ENCODE peak calls at places on chromosomes 5 and 9, in four cellular contexts. H is left ventricle myocardium inferior, Z is cardiac muscle cell, K is uterus. G is an unnamed sample.

GRCh38 chr5:89728750-89729149 is 680.8 kb downstream of the CETN3 start:
- DNase-seq in H (peak; percentile 12), Z (peak; percentile 91), K (peak; percentile 51), G (no peak)

GRCh38 chr5:38556115-38556598 is 289 bp downstream of the LIFR start:
- DNase-seq in H (peak; percentile 31), Z (no peak), K (no peak), G (no peak)

GRCh38 chr5:56450766-56451165 is 217.6 kb upstream of the ANKRD55 start:
- DNase-seq in H (no peak), Z (peak; percentile 27), K (no peak), G (no peak)

GRCh38 chr5:30749971-30750370 is 443.5 kb upstream of the CDH6 start:
- DNase-seq in H (no peak), Z (no peak), K (no peak), G (no peak)

GRCh38 chr9:123689701-123690428 is 240.1 kb downstream of the DENND1A start:
- DNase-seq in H (no peak), Z (no peak), K (no peak), G (no peak)

GRCh38 chr9:126615251-126615790 is 1.6 kb downstream of the LMX1B start:
- DNase-seq in H (no peak), Z (peak; percentile 55), K (no peak), G (peak; percentile 20)

GRCh38 chr5:56523779-56524178 is 290.6 kb upstream of the ANKRD55 start:
- DNase-seq in H (no peak), Z (peak; percentile 12), K (peak; percentile 36), G (no peak)

GRCh38 chr5:140549237-140550144 is 2.0 kb downstream of the EIF4EBP3 start:
- DNase-seq in H (no peak), Z (peak; percentile 66), K (peak; percentile 49), G (no peak)

GRCh38 chr5:78295035-78295961 is 800 bp upstream of the AP3B1 start:
- DNase-seq in H (peak; percentile 18), Z (peak; percentile 31), K (peak; percentile 38), G (peak; percentile 47)

GRCh38 chr5:174794941-174795672 is 70.7 kb downstream of the MSX2 start:
- DNase-seq in H (no peak), Z (peak; percentile 49), K (no peak), G (no peak)

GRCh38 chr9:104388071-104388470 is 116.0 kb upstream of the OR13F1 start:
- DNase-seq in H (no peak), Z (no peak), K (no peak), G (no peak)

GRCh38 chr5:76376141-76376900 is 26.8 kb upstream of the IQGAP2 start:
- DNase-seq in H (no peak), Z (no peak), K (no peak), G (no peak)

GRCh38 chr9:132730054-132731033 is 60.1 kb downstream of the GTF3C4 start:
- DNase-seq in H (no peak), Z (no peak), K (no peak), G (no peak)

GRCh38 chr5:43231977-43232376 is 40.0 kb downstream of the NIM1K start:
- DNase-seq in H (no peak), Z (no peak), K (no peak), G (peak; percentile 38)

GRCh38 chr5:55668356-55668755 is 43.8 kb downstream of the SLC38A9 start:
- DNase-seq in H (no peak), Z (peak; percentile 74), K (no peak), G (no peak)

GRCh38 chr5:173657745-173658422 is 41.4 kb upstream of the BOD1 start:
- DNase-seq in H (no peak), Z (no peak), K (no peak), G (no peak)

GRCh38 chr5:10987881-10988504 is 227.0 kb upstream of the DAP start:
- DNase-seq in H (peak; percentile 76), Z (peak; percentile 2), K (no peak), G (peak; percentile 85)

GRCh38 chr9:100486479-100487176 is 13.7 kb downstream of the TMEFF1 start:
- DNase-seq in H (no peak), Z (no peak), K (no peak), G (no peak)

GRCh38 chr9:86891886-86892437 is 55.3 kb downstream of the GAS1 start:
- DNase-seq in H (no peak), Z (peak; percentile 65), K (no peak), G (no peak)

GRCh38 chr5:96733771-96734498 is 71.8 kb downstream of the CAST start:
- DNase-seq in H (no peak), Z (no peak), K (no peak), G (no peak)

GRCh38 chr9:4111233-4112000 is 188.5 kb downstream of the GLIS3 start:
- DNase-seq in H (no peak), Z (no peak), K (no peak), G (no peak)

GRCh38 chr9:97501177-97501971 is at the start of gene TMOD1:
- DNase-seq in H (peak; percentile 82), Z (peak; percentile 49), K (peak; percentile 69), G (peak; percentile 88)

GRCh38 chr9:96418920-96419690 is 935 bp upstream of the ZNF367 start:
- DNase-seq in H (peak; percentile 84), Z (peak; percentile 54), K (peak; percentile 49), G (peak; percentile 88)

GRCh38 chr9:4573634-4574391 is 83.5 kb downstream of the SLC1A1 start:
- DNase-seq in H (no peak), Z (no peak), K (no peak), G (no peak)

GRCh38 chr5:60026174-60026573 is 132.6 kb upstream of the PDE4D start:
- DNase-seq in H (no peak), Z (no peak), K (no peak), G (no peak)

GRCh38 chr9:14303110-14303509 is 10.8 kb downstream of the NFIB start:
- DNase-seq in H (no peak), Z (no peak), K (no peak), G (no peak)

GRCh38 chr9:14302405-14302804 is 11.5 kb downstream of the NFIB start:
- DNase-seq in H (no peak), Z (no peak), K (no peak), G (no peak)

GRCh38 chr9:14301582-14301981 is 12.4 kb downstream of the NFIB start:
- DNase-seq in H (no peak), Z (no peak), K (no peak), G (no peak)

GRCh38 chr9:14304242-14304641 is 9.7 kb downstream of the NFIB start:
- DNase-seq in H (no peak), Z (no peak), K (no peak), G (no peak)

DNA sequence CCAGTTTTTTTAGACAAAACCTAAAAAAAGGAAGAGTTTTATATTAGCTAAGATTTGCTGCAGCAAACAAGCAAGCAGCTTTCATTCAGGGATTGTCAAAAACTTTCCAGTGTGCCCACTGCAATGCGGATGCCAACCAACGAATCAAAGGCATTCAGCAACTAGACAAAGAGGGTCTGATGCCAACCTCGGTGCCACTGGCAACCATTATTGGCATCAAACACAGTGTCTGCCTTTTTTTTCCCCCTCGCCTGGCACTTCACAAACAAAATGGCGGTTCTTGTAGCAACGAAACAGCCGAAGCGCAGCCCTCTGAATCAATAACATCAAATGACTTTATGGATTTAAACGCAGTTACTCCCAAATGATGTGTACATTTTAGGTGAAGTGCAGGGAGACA is 10.4 kb downstream of the NFIB start:
- DNase-seq in H (no peak), Z (no peak), K (no peak), G (no peak)
- H3K4me3 ChIP-seq in H (no peak overlapping the region), Z (no peak overlapping the region), K (no peak overlapping the region), G (no peak overlapping the region)

GRCh38 chr5:148457183-148457620 is 73.4 kb downstream of the FBXO38 start:
- DNase-seq in H (no peak), Z (no peak), K (no peak), G (peak; percentile 10)
- TF ChIP-seq CTCF in H (peak; percentile 49), Z (peak; percentile 34), K (no peak), G (peak; percentile 14)

DNA sequence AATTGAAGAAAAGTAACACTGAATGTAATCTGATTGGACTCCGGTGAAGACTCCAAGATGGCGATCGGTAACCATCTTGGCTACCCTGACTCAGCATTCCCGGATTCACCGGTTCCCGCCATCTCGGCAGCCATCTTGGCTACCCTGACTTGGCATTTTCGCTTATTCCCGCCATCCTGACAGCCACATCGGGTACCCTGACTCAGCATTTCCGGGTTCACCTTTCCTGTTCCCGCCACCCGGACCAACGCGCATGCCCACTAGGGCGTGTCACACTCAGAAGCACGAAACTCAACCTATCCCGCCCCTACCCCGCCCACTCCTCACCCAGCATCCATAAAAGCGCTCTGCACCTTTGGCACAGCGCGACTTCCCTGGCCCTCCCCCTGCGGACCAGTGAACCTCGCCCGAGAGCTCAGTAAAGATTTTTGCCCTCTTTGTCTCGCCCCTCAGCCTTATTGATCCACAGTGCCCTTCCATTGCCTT is 17.2 kb downstream of the SPTLC1 start:
- DNase-seq in H (peak; percentile 64), Z (peak; percentile 90), K (peak; percentile 77), G (no peak)
- H3K4me3 ChIP-seq in H (peak overlapping the region; percentile 54), Z (no peak overlapping the region), K (peak overlapping the region; percentile 21), G (no peak overlapping the region)

GRCh38 chr5:135591277-135591676 is 12.5 kb upstream of the CXCL14 start:
- DNase-seq in H (no peak), Z (no peak), K (no peak), G (no peak)
- TF ChIP-seq CTCF in H (no peak), Z (no peak), K (no peak), G (no peak)

DNA sequence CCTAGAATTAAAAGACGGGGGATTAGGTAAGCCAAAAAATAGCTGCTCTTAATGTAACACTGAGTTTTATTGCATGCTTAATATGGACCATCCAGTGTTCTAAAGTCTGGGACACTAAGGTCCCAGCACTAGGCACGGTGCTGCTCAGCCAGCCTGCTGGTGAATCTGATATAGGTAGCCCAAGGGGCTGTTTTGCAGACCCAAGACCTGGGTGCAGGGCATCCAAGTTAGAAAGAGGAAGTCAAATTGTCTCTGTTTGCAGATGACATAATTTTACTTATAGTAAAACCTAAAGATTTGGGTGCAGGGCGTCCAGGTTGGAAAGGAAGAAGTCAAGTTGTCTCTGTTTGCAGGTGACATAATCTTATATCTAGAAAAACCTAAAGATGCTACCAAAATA is 17.8 kb downstream of the IFNA5 start:
- DNase-seq in H (no peak), Z (no peak), K (no peak), G (no peak)
- H3K4me3 ChIP-seq in H (no peak overlapping the region), Z (no peak overlapping the region), K (no peak overlapping the region), G (no peak overlapping the region)

GRCh38 chr5:75336625-75337336 is at the start of gene HMGCR:
- DNase-seq in H (peak; percentile 99), Z (peak; percentile 100), K (peak; percentile 98), G (peak; percentile 99)
- TF ChIP-seq CTCF in H (no peak), Z (peak; percentile 7), K (peak; percentile 24), G (peak; percentile 22)

G was measured in GM12865.